ENCODE peak calls at places on chromosomes 1 and 21, in nine cellular contexts. G, B, C, J, M, T, I, K and E are unnamed samples.

GRCh38 chr1:11701551-11701961 is 10.0 kb downstream of the DRAXIN start:
- DNase-seq in G (no peak), I (no peak), C (no peak), M (no peak), J (peak), K (no peak), B (no peak), T (no peak), E (no peak)

GRCh38 chr1:3314561-3315271 is 139.7 kb upstream of the ARHGEF16 start:
- DNase-seq in I (no peak), G (peak), B (no peak), J (no peak), K (no peak), M (no peak), T (no peak), C (peak), E (no peak)

GRCh38 chr1:27332536-27333281 is 9.1 kb upstream of the SYTL1 start:
- DNase-seq in M (peak), K (no peak), J (peak), T (no peak), G (peak), I (no peak), B (no peak), C (peak), E (peak)

GRCh38 chr1:63892632-63893395 is 119.0 kb downstream of the ROR1 start:
- DNase-seq in I (no peak), T (no peak), K (peak), J (peak), G (peak), C (no peak), M (no peak), B (no peak), E (no peak)

GRCh38 chr1:153805042-153805745 is 30.0 kb downstream of the SLC27A3 start:
- DNase-seq in B (peak), K (no peak), M (no peak), I (peak), G (peak), T (peak), J (no peak), C (no peak), E (no peak)

GRCh38 chr1:111285879-111286278 is 4.8 kb upstream of the CHIA start:
- DNase-seq in K (no peak), T (no peak), I (no peak), C (no peak), M (no peak), J (no peak), G (no peak), B (no peak), E (no peak)

GRCh38 chr1:234926574-234927311 is 201.9 kb downstream of the TOMM20 start:
- DNase-seq in J (no peak), T (no peak), K (no peak), B (no peak), G (no peak), C (no peak), I (peak), M (no peak), E (no peak)

GRCh38 chr1:14970799-14971141 is 182.8 kb upstream of the TMEM51 start:
- DNase-seq in T (no peak), C (no peak), M (no peak), B (no peak), K (no peak), G (no peak), I (no peak), J (no peak), E (no peak)

GRCh38 chr1:203526572-203526971 is 32.6 kb downstream of the OPTC start:
- DNase-seq in C (peak), T (no peak), I (no peak), J (no peak), B (no peak), K (no peak), M (no peak), G (no peak), E (no peak)

GRCh38 chr1:203906932-203907331 is 45.5 kb downstream of the SNRPE start:
- DNase-seq in K (peak), B (peak), T (no peak), I (no peak), G (peak), C (peak), M (no peak), J (no peak), E (no peak)

GRCh38 chr21:14542638-14543037 is 3.5 kb downstream of the SAMSN1 start:
- DNase-seq in G (no peak), B (no peak), C (no peak), K (no peak), T (no peak), J (no peak), I (no peak), M (no peak), E (no peak)

GRCh38 chr1:108121361-108122143 is 78.6 kb downstream of the SLC25A24 start:
- DNase-seq in J (no peak), G (no peak), C (peak), M (peak), B (no peak), T (no peak), I (no peak), K (no peak), E (peak)

DNA sequence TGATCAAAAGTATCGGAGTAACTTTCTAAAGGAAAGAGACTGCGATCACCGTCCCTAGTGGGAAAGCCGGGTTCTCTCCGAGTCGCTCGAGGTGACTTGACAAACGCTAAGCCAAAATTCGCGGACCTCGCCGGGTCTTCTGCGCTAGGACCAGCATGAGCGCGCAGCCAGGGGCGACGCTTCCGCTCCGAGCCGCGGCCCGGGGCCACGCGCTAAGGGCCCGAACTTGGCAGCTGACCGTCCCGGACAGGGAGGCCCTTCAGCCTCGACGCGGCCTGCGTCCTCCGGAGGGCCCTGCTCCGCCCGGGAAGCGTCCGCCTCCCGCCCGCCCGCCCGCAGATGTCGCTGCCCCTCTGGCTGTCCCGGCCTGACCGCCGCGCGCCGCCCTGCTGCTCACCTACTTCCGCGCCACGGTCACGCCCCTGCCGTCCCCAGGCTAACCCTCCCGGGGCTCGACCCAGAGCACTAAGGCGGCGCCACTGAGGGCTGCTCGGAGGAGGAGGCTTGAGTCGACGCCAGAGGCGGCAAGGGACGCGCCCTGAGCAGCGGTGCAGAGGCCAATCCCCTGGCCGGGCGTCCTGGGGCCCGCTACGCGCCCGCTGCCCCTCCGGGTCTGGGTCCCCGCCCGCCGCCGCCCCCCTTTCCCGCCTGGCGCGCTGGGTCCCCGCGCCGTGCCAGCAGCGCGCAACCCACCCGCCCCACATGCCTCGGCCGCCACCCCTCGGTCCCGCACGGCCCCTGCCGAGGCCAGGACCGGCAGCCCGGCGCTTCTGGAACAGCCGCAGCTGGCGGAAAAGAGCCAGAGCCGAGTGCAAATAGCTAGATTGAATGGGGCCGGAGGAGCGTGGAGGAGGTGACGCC is 896 bp upstream of the DUSP10 start:
- DNase-seq in K (no peak), J (peak), C (peak), I (peak), T (peak), B (no peak), M (peak), G (peak), E (peak)
- TF ChIP-seq CTCF in K (peak), J (no peak), C (peak), I (peak), T (no peak), B (no peak), M (no peak), G (no peak), E (peak)

GRCh38 chr1:151762941-151763921 is at the start of gene MRPL9:
- DNase-seq in T (peak), J (peak), B (peak), G (peak), C (peak), M (peak), I (peak), K (no peak), E (peak)
- TF ChIP-seq CTCF in T (no peak), J (no peak), B (peak), G (no peak), C (no peak), M (no peak), I (no peak), K (no peak), E (no peak)

GRCh38 chr1:32205401-32206370 is at the start of gene IQCC:
- DNase-seq in B (no peak), J (peak), C (peak), G (peak), I (peak), T (peak), M (peak), K (no peak), E (peak)
- TF ChIP-seq CTCF in B (no peak), J (no peak), C (no peak), G (no peak), I (no peak), T (no peak), M (no peak), K (no peak), E (peak)

DNA sequence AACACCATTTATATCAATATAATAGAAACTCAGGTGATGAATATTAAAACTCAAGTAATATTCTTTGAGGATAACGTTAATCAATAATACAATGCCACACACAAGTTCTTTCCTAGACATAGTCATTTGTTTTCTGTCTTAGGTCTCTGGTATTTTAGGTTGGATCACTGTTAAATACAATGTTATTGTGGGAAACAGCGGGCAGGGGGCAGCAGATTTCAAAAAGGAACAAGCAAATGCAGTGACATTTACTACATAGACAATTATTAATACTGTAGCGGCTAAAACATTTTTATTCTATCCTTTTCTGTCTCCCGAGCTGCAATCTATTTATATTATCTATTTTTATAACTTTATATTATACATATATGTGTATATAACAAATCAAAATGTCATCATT is 186.4 kb upstream of the ZNHIT6 start:
- DNase-seq in J (peak), B (peak), C (peak), I (peak), K (no peak), M (peak), T (no peak), G (peak), E (peak)
- TF ChIP-seq CTCF in J (peak), B (peak), C (peak), I (no peak), K (peak), M (peak), T (peak), G (peak), E (peak)

GRCh38 chr1:179365342-179366092 is at the start of gene AXDND1:
- DNase-seq in J (peak), T (peak), G (peak), C (peak), B (peak), I (peak), M (peak), K (no peak), E (peak)
- TF ChIP-seq CTCF in J (peak), T (no peak), G (no peak), C (no peak), B (peak), I (no peak), M (no peak), K (no peak), E (no peak)

GRCh38 chr1:182599339-182599738 is 4.8 kb downstream of the RGS16 start:
- DNase-seq in G (no peak), M (peak), B (no peak), T (no peak), I (no peak), K (no peak), J (peak), C (no peak), E (peak)

GRCh38 chr1:182598296-182598695 is 5.9 kb downstream of the RGS16 start:
- DNase-seq in J (no peak), G (no peak), B (no peak), C (no peak), K (no peak), T (no peak), M (no peak), I (no peak), E (no peak)

GRCh38 chr1:182595641-182596240 is 6.7 kb upstream of the RNASEL start:
- DNase-seq in J (peak), G (peak), I (peak), C (peak), B (no peak), M (peak), K (peak), T (no peak), E (peak)

GRCh38 chr1:182600036-182600713 is 4.0 kb downstream of the RGS16 start:
- DNase-seq in B (no peak), G (no peak), K (no peak), C (no peak), J (no peak), T (no peak), M (no peak), I (no peak), E (no peak)

DNA sequence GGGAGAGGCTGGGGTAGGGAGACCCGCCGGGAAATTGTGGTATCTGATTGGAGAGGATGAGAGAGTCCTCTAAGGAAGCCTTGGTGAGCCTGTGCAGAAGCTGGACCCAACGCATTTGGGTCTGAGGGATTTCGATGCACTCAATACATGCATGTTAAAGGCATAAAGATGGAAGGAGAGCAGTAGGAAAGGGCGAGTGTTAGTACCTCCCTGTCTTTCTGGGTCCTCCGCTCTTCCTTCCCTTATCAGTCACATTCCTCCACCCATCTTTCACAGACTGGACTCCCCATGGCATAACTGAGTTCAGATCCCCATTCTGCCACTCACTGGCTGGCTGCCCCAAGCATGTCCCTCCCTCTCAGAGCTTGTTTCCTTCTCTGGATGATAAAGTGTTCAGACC is 7.3 kb downstream of the RGS16 start:
- DNase-seq in T (no peak), J (no peak), G (no peak), C (no peak), K (no peak), B (no peak), I (no peak), M (no peak), E (no peak)
- TF ChIP-seq CTCF in T (no peak), J (no peak), G (no peak), C (no peak), K (no peak), B (no peak), I (no peak), M (no peak), E (no peak)